ENCODE peak calls at places on chromosomes 1 and 21, in four cellular contexts. X, F, O and H are unnamed samples.

GRCh38 chr1:204729516-204729915 is 44.0 kb upstream of the LRRN2 start:
- DNase-seq in X (no peak), F (no peak), O (no peak), H (no peak)

GRCh38 chr1:153402226-153402625 is 11.4 kb upstream of the S100A8 start:
- DNase-seq in X (no peak), F (no peak), O (no peak), H (no peak)

GRCh38 chr1:219927298-219927955 is 930 bp downstream of the SLC30A10 start:
- DNase-seq in X (no peak), F (no peak), O (no peak), H (no peak)

GRCh38 chr1:93180723-93181613 is at the start of gene CCDC18:
- DNase-seq in X (peak), F (no peak), O (peak), H (no peak)

GRCh38 chr1:12604114-12604874 is 13.7 kb downstream of the DHRS3 start:
- DNase-seq in X (peak), F (peak), O (no peak), H (no peak)

GRCh38 chr1:11518016-11518670 is 39.2 kb downstream of the DISP3 start:
- DNase-seq in X (no peak), F (peak), O (peak), H (peak)

GRCh38 chr1:86052948-86053698 is 103.4 kb downstream of the COL24A1 start:
- DNase-seq in X (no peak), F (no peak), O (no peak), H (no peak)

GRCh38 chr1:28156821-28157220 is 19.7 kb downstream of the PTAFR start:
- DNase-seq in X (no peak), F (no peak), O (no peak), H (no peak)

GRCh38 chr1:229669333-229669732 is 43.3 kb downstream of the URB2 start:
- DNase-seq in X (no peak), F (no peak), O (no peak), H (no peak)

GRCh38 chr1:42420911-42421585 is 34.8 kb downstream of the ZMYND12 start:
- DNase-seq in X (no peak), F (no peak), O (no peak), H (no peak)

GRCh38 chr1:160797861-160798273 is 1.9 kb downstream of the LY9 start:
- DNase-seq in X (no peak), F (no peak), O (no peak), H (no peak)

GRCh38 chr21:46004168-46004861 is 22.7 kb downstream of the COL6A1 start:
- DNase-seq in X (no peak), F (no peak), O (peak), H (peak)

GRCh38 chr1:167974698-167975097 is 37.8 kb upstream of the MPC2 start:
- DNase-seq in X (no peak), F (no peak), O (no peak), H (no peak)

GRCh38 chr1:153957744-153958110 is 685 bp downstream of the CRTC2 start:
- DNase-seq in X (no peak), F (no peak), O (no peak), H (no peak)

GRCh38 chr1:41236781-41237180 is 5.3 kb downstream of the SCMH1 start:
- DNase-seq in X (no peak), F (no peak), O (no peak), H (no peak)

GRCh38 chr21:35252831-35253230 is 203.7 kb upstream of the RUNX1 start:
- DNase-seq in X (no peak), F (no peak), O (no peak), H (no peak)

GRCh38 chr1:246755419-246755818 is 31.2 kb downstream of the SCCPDH start:
- DNase-seq in X (no peak), F (no peak), O (no peak), H (no peak)

GRCh38 chr1:245079021-245079609 is 75.7 kb upstream of the KIF26B start:
- DNase-seq in X (peak), F (no peak), O (no peak), H (no peak)
- TF ChIP-seq CTCF in X (peak), F (peak), O (no peak), H (peak)

DNA sequence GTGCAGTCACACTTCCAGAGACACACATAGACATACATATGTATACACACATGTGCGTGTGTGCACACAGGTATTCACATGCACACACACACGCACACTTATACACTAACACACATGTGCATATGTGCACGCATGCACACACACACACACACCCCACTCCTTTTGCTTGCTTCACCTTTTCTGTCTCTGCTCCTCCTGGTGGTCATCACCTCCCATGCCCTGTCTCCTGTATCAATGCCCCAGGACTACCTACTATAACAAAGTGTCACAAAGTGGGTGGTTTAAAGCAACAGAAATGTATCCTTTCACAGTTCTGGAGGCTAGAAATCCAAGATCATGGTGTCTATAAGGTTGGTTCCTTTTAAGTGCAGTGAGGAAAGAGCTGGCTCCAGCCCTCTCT is 27.4 kb downstream of the ETS2 start:
- DNase-seq in X (no peak), F (no peak), O (no peak), H (no peak)
- TF ChIP-seq CTCF in X (no peak), F (no peak), O (no peak), H (peak)

DNA sequence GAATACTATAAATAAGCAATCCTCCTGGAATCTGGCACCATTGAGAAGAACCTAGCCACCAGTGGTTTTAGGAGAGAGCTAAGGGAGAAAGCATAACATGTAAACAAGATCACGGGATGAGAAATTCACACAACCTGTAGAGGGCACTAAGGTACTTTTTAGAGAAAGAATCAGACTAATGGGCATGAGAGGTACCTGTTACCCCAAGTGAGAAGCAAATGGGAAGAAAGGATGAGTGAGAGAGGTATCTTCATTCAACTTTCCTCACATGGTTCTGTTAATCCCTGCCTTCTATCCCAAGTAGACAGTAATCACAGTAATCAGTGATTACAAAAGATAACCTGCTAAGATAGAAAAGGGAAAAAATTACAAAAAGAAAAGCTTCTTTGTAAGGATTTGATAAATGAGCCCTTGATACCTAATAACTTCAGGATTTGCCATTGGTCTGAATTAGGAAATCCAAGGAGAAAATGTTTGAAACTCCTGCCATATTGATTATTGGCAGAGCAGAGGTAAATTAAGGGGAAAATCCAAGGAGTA is 251.1 kb upstream of the ADGRL2 start:
- DNase-seq in X (peak), F (no peak), O (no peak), H (no peak)
- TF ChIP-seq CTCF in X (peak), F (peak), O (no peak), H (peak)

DNA sequence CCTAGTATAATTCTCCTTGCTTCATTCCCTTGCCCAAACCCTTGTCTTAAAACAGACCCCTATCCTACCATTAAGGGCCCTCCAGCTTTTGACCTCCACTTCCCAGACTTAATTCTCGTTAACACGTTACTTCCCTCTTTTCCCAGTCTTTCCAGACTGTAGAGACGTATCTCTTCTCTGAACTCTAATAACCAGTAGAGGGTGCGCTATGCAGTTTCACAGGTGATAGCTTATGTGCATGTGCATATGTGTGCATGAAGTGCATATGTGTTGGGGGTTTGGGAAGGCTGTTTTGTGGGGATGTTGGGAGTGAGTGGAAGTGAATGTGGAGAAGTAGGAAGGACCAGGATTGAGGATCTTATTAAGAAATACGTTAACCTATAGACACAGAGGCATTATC is 78.1 kb upstream of the CCDC190 start:
- DNase-seq in X (no peak), F (no peak), O (no peak), H (no peak)
- TF ChIP-seq CTCF in X (no peak), F (no peak), O (no peak), H (no peak)